ENCODE peak calls at places on chromosomes 13 and 19, in four cellular contexts. U, A, O and X are unnamed samples. For H3K36me3 and H3K4me1, the result is how much of the 10 kb centered on the place peaks cover.

GRCh38 chr19:11261902-11262839 is at the start of gene DOCK6:
- DNase-seq in U (peak), A (no peak), O (no peak), X (peak)

GRCh38 chr13:34730966-34731365 is 211.1 kb upstream of the NBEA start:
- DNase-seq in U (no peak), A (peak), O (no peak), X (no peak)

GRCh38 chr19:18493440-18494266 is 28.2 kb downstream of the ELL start:
- DNase-seq in U (no peak), A (peak), O (no peak), X (no peak)

GRCh38 chr19:38329651-38330050 is 6.0 kb upstream of the CATSPERG start:
- DNase-seq in O (no peak), U (no peak), A (no peak), X (no peak)

GRCh38 chr13:97567510-97568243 is 133.7 kb downstream of the RAP2A start:
- DNase-seq in A (no peak), U (peak), O (peak), X (peak)

GRCh38 chr19:32824136-32824835 is 45.3 kb downstream of the SLC7A9 start:
- DNase-seq in O (no peak), U (no peak), A (no peak), X (no peak)

GRCh38 chr19:10643166-10643967 is 10.8 kb upstream of the ILF3 start:
- DNase-seq in O (no peak), A (no peak), U (no peak), X (peak)

GRCh38 chr13:94195715-94196114 is 283.8 kb downstream of the DCT start:
- DNase-seq in A (no peak), O (no peak), U (no peak), X (no peak)

GRCh38 chr13:107586216-107586615 is 629.1 kb downstream of the LIG4 start:
- DNase-seq in U (no peak), A (no peak), O (no peak), X (no peak)

GRCh38 chr13:48784906-48785555 is 131.3 kb downstream of the CYSLTR2 start:
- DNase-seq in A (no peak), O (no peak), U (no peak), X (no peak)

GRCh38 chr13:99376924-99377323 is 69.7 kb upstream of the GPR183 start:
- DNase-seq in O (peak), A (no peak), U (no peak), X (no peak)

GRCh38 chr13:75788494-75788991 is 152.4 kb downstream of the LMO7 start:
- DNase-seq in O (peak), U (no peak), A (peak), X (peak)

GRCh38 chr13:20714161-20714560 is 10.7 kb downstream of the IL17D start:
- DNase-seq in O (no peak), A (no peak), U (no peak), X (no peak)

GRCh38 chr19:31113250-31113685 is 236.0 kb downstream of the TSHZ3 start:
- DNase-seq in O (no peak), A (no peak), U (no peak), X (no peak)

GRCh38 chr13:42820450-42820849 is 39.1 kb downstream of the FAM216B start:
- DNase-seq in O (no peak), U (no peak), A (no peak), X (no peak)

GRCh38 chr13:73754727-73755292 is 379.4 kb downstream of the KLF12 start:
- DNase-seq in O (no peak), A (no peak), U (no peak), X (peak)

GRCh38 chr13:101773062-101773461 is 320.6 kb downstream of the ITGBL1 start:
- DNase-seq in O (no peak), A (no peak), U (no peak), X (no peak)

GRCh38 chr19:29983568-29983967 is 41.5 kb downstream of the URI1 start:
- DNase-seq in U (no peak), A (no peak), O (no peak), X (no peak)

GRCh38 chr19:20640545-20640944 is 20.8 kb downstream of the ZNF626 start:
- DNase-seq in O (no peak), A (no peak), U (no peak), X (no peak)
- H3K36me3 ChIP-seq in O (under half), A (half or more), U (under half), X (under half)

GRCh38 chr13:105334211-105334610 is 1201.3 kb downstream of the EFNB2 start:
- DNase-seq in O (no peak), A (no peak), U (no peak), X (no peak)
- H3K27ac ChIP-seq in O (no peak), A (no peak), U (no peak), X (no peak)

DNA sequence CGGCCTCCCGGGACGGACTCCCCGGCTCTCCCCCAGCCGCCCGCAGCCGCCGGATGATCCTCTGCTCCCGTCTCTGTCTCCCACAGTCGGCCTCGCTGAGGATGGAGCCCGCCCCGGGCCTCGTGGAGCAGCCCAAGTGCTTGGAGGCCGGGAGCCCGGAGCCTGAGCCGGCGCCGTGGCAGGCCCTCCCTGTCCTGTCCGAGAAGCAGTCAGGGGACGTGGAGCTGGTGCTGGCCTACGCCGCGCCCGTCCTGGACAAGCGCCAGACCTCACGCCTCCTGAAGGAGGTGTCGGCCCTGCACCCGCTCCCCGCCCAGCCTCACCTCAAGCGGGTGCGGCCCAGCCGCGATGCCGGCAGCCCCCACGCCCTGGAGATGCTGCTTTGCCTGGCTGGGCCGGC is 6.8 kb downstream of the ADAT3 start:
- DNase-seq in U (no peak), A (no peak), O (no peak), X (peak)
- H3K4me1 ChIP-seq in U (under half), A (under half), O (under half), X (under half)

GRCh38 chr19:54128441-54128725 is 9.2 kb upstream of the CNOT3 start:
- DNase-seq in O (no peak), A (no peak), U (peak), X (no peak)
- H3K36me3 ChIP-seq in O (under half), A (half or more), U (half or more), X (under half)

DNA sequence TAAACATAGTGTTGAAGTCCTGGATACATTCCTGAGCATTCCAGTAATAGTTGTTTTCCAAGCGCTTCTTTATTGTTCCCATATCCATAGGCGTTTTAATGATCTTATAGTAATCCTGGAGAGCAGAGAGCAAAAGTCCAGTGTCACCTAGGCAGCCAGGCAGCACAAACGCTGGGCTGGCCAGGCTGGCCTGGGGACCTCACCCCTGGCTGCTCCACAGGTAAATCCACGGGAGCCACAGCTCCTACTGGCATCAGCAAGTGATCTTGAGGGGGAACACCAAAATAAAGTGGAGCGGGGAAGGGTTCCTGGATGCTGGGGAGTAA is 36.6 kb upstream of the EPHX3 start:
- DNase-seq in O (no peak), U (no peak), A (no peak), X (no peak)
- H3K27ac ChIP-seq in O (no peak), U (no peak), A (no peak), X (no peak)

GRCh38 chr19:2173841-2174577 is 10.3 kb downstream of the DOT1L start:
- DNase-seq in O (no peak), U (no peak), A (no peak), X (no peak)
- H3K4me1 ChIP-seq in O (under half), U (under half), A (under half), X (under half)

GRCh38 chr19:43452517-43453045 is 12.8 kb downstream of the LYPD3 start:
- DNase-seq in U (no peak), O (no peak), A (no peak), X (no peak)

GRCh38 chr19:43446746-43447489 is 18.5 kb downstream of the LYPD3 start:
- DNase-seq in O (peak), A (peak), U (peak), X (peak)

GRCh38 chr19:43455321-43456113 is 9.9 kb downstream of the LYPD3 start:
- DNase-seq in U (no peak), A (no peak), O (no peak), X (no peak)

GRCh38 chr19:43447655-43448054 is 17.8 kb downstream of the LYPD3 start:
- DNase-seq in A (no peak), O (no peak), U (no peak), X (no peak)

DNA sequence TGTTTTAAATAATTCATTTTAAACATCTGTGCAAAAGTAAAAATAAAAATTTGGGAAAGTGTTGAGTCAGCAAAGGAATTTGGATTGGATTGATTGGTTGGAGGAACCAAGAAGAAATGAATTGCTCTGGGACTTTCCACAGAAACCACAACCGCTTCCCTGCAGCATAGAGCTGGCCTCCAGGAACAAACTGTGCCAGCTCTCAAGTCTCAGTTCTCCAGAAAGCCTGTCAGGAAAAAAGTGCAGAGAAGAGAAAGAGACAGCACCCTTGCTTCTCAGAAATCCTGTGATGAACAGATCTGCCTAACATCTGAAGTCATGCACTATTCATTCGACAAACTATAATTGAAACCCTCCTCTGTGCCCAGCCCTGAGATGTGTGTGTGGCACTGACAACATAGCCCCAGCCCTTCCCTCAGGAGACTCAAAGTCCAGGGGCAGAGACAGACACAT is 14.8 kb downstream of the LYPD3 start:
- DNase-seq in A (no peak), U (no peak), O (no peak), X (no peak)
- H3K36me3 ChIP-seq in A (under half), U (under half), O (under half), X (under half)

GRCh38 chr19:49923055-49924003 is 5.7 kb upstream of the ATF5 start:
- DNase-seq in U (no peak), O (no peak), A (no peak), X (no peak)
- H3K27ac ChIP-seq in U (no peak), O (no peak), A (no peak), X (no peak)